ENCODE peak calls at places on chromosomes 1 and 21, in seven cellular contexts. M, G, P, J, S, C and R are unnamed samples.
A peak's percentile ranks its signal among the peaks of the same experiment; 100 is the strongest.

GRCh38 chr1:233170741-233171140 is 124.8 kb downstream of the PCNX2 start:
- DNase-seq in P (no peak), C (no peak), J (no peak), M (no peak), G (no peak), S (no peak), R (no peak)

GRCh38 chr1:89996415-89997110 is 1.7 kb downstream of the ZNF326 start:
- DNase-seq in C (no peak), M (no peak), P (no peak), S (no peak), G (no peak), J (no peak), R (no peak)

GRCh38 chr21:20443558-20444155 is 554.6 kb upstream of the NCAM2 start:
- DNase-seq in J (peak; percentile 11), G (no peak), C (peak; percentile 41), M (no peak), P (no peak), S (no peak), R (no peak)

GRCh38 chr1:25629836-25630235 is 13.2 kb downstream of the MAN1C1 start:
- DNase-seq in J (no peak), S (no peak), M (no peak), C (no peak), P (no peak), G (no peak), R (no peak)

GRCh38 chr1:199123615-199124014 is 484.8 kb downstream of the PTPRC start:
- DNase-seq in M (peak; percentile 5), S (no peak), J (peak; percentile 52), P (no peak), G (no peak), C (no peak), R (no peak)

GRCh38 chr1:3068400-3069361 is at the start of gene PRDM16:
- DNase-seq in S (peak; percentile 2), G (peak; percentile 39), C (no peak), J (peak; percentile 53), M (no peak), P (no peak), R (peak; percentile 24)

GRCh38 chr1:167634435-167634834 is 4.4 kb downstream of the RCSD1 start:
- DNase-seq in G (no peak), J (no peak), M (no peak), P (no peak), C (no peak), S (no peak), R (no peak)

GRCh38 chr1:89257036-89257435 is 15.6 kb downstream of the GBP5 start:
- DNase-seq in G (no peak), P (no peak), S (no peak), J (no peak), M (no peak), C (no peak), R (no peak)

GRCh38 chr1:10539411-10540043 is 64.8 kb downstream of the PEX14 start:
- DNase-seq in M (no peak), S (no peak), J (no peak), P (no peak), G (no peak), C (no peak), R (no peak)

GRCh38 chr1:200556005-200556404 is 64.5 kb downstream of the KIF14 start:
- DNase-seq in P (no peak), G (peak; percentile 9), C (no peak), J (no peak), S (no peak), M (no peak), R (no peak)

GRCh38 chr1:196997428-196997827 is 20.1 kb downstream of the CFHR5 start:
- DNase-seq in J (no peak), G (no peak), P (no peak), S (no peak), M (no peak), C (no peak), R (no peak)

GRCh38 chr21:16117851-16118592 is 388.2 kb downstream of the USP25 start:
- DNase-seq in C (no peak), G (no peak), M (peak; percentile 83), S (no peak), P (no peak), J (peak; percentile 56), R (no peak)

GRCh38 chr21:45990741-45991605 is 9.4 kb downstream of the COL6A1 start:
- DNase-seq in J (no peak), M (no peak), S (no peak), G (peak; percentile 2), C (no peak), P (no peak), R (no peak)

GRCh38 chr1:103948526-103948925 is 198.8 kb downstream of the AMY1C start:
- DNase-seq in M (no peak), P (no peak), J (no peak), G (no peak), C (no peak), S (no peak), R (no peak)

GRCh38 chr1:110190282-110190929 is 19.7 kb upstream of the KCNC4 start:
- DNase-seq in J (peak; percentile 30), S (no peak), M (no peak), P (no peak), C (no peak), G (no peak), R (no peak)

GRCh38 chr1:154583691-154584212 is 16.2 kb downstream of the CHRNB2 start:
- DNase-seq in M (no peak), P (no peak), J (peak; percentile 48), S (no peak), C (no peak), G (no peak), R (no peak)

GRCh38 chr1:37793773-37794371 is at the start of gene MANEAL:
- DNase-seq in M (no peak), J (peak; percentile 60), G (peak; percentile 47), C (peak; percentile 86), S (no peak), P (no peak), R (peak; percentile 17)

GRCh38 chr21:43676391-43676790 is 17.0 kb downstream of the RRP1B start:
- DNase-seq in G (no peak), C (no peak), J (no peak), M (no peak), S (no peak), P (no peak), R (no peak)

GRCh38 chr1:73593379-73593778 is 604.6 kb downstream of the LRRIQ3 start:
- DNase-seq in M (no peak), S (no peak), G (no peak), J (peak; percentile 92), C (peak; percentile 13), P (no peak), R (no peak)

GRCh38 chr1:205294175-205294913 is 27.2 kb downstream of the NUAK2 start:
- DNase-seq in S (no peak), M (peak; percentile 86), G (no peak), P (no peak), J (peak; percentile 98), C (peak; percentile 65), R (no peak)